ENCODE peak calls at places on chromosomes 2 and 18, in six cellular contexts. K, X, D, T, Q and F are unnamed samples.

GRCh38 chr18:32669549-32670165 is 103.2 kb downstream of the KLHL14 start:
- DNase-seq in Q (no peak), X (no peak), K (peak; percentile 1), D (no peak), T (no peak), F (no peak)

GRCh38 chr2:8496617-8497016 is 185.2 kb upstream of the ID2 start:
- DNase-seq in D (no peak), T (no peak), Q (no peak), X (no peak), K (no peak), F (no peak)

GRCh38 chr2:120352701-120353590 is 7.0 kb downstream of the INHBB start:
- DNase-seq in Q (no peak), K (no peak), T (no peak), X (no peak), D (no peak), F (no peak)

GRCh38 chr2:75102011-75102410 is 97.3 kb downstream of the TACR1 start:
- DNase-seq in K (no peak), Q (no peak), T (no peak), X (no peak), D (no peak), F (no peak)

GRCh38 chr18:1840878-1841277 is 730.4 kb downstream of the METTL4 start:
- DNase-seq in D (no peak), K (no peak), X (no peak), Q (no peak), T (no peak), F (no peak)

GRCh38 chr2:168912466-168913170 is 11.5 kb downstream of the G6PC2 start:
- DNase-seq in Q (peak; percentile 22), X (peak; percentile 22), T (no peak), K (no peak), D (no peak), F (no peak)

GRCh38 chr18:24270937-24271380 is 126.7 kb downstream of the OSBPL1A start:
- DNase-seq in X (peak; percentile 36), Q (no peak), K (no peak), T (no peak), D (no peak), F (no peak)

GRCh38 chr2:33494155-33494779 is 17.8 kb downstream of the RASGRP3 start:
- DNase-seq in X (peak; percentile 35), D (no peak), T (no peak), K (no peak), Q (no peak), F (no peak)

GRCh38 chr2:240662681-240663080 is 20.0 kb downstream of the AQP12B start:
- DNase-seq in T (no peak), D (no peak), X (no peak), Q (no peak), K (no peak), F (no peak)